ENCODE peak calls at places on chromosomes 1 and 21, in five cellular contexts. One of them, this sample, is unnamed.

GRCh38 chr1:64082459-64082858 is 121.0 kb upstream of the UBE2U start:
- DNase-seq in osteocyte: no peak
- DNase-seq in activated CD8-positive, alpha-beta memory T cell treated with anti-CD3 and anti-CD28 coated beads, Interleukin-2, amount 50 U/mL, for 4 hours: no peak
- DNase-seq in SW480: no peak
- DNase-seq in epithelial cell of esophagus: peak
- DNase-seq in this sample: no peak

GRCh38 chr1:193437785-193438184 is 251.4 kb upstream of the B3GALT2 start:
- DNase-seq in SW480: no peak
- DNase-seq in osteocyte: no peak
- DNase-seq in activated CD8-positive, alpha-beta memory T cell treated with anti-CD3 and anti-CD28 coated beads, Interleukin-2, amount 50 U/mL, for 4 hours: no peak
- DNase-seq in epithelial cell of esophagus: peak
- DNase-seq in this sample: no peak

GRCh38 chr1:233328661-233329498 is 1.4 kb downstream of the MAP3K21 start:
- DNase-seq in activated CD8-positive, alpha-beta memory T cell treated with anti-CD3 and anti-CD28 coated beads, Interleukin-2, amount 50 U/mL, for 4 hours: no peak
- DNase-seq in epithelial cell of esophagus: no peak
- DNase-seq in osteocyte: no peak
- DNase-seq in SW480: peak
- DNase-seq in this sample: no peak

GRCh38 chr1:171429137-171429536 is 56.2 kb upstream of the PRRC2C start:
- DNase-seq in activated CD8-positive, alpha-beta memory T cell treated with anti-CD3 and anti-CD28 coated beads, Interleukin-2, amount 50 U/mL, for 4 hours: no peak
- DNase-seq in SW480: no peak
- DNase-seq in epithelial cell of esophagus: no peak
- DNase-seq in osteocyte: no peak
- DNase-seq in this sample: no peak

GRCh38 chr1:198423701-198424100 is 116.8 kb downstream of the ATP6V1G3 start:
- DNase-seq in epithelial cell of esophagus: peak
- DNase-seq in osteocyte: no peak
- DNase-seq in activated CD8-positive, alpha-beta memory T cell treated with anti-CD3 and anti-CD28 coated beads, Interleukin-2, amount 50 U/mL, for 4 hours: no peak
- DNase-seq in SW480: no peak
- DNase-seq in this sample: no peak

GRCh38 chr1:225770586-225771248 is 6.9 kb upstream of the SRP9 start:
- DNase-seq in epithelial cell of esophagus: no peak
- DNase-seq in SW480: no peak
- DNase-seq in activated CD8-positive, alpha-beta memory T cell treated with anti-CD3 and anti-CD28 coated beads, Interleukin-2, amount 50 U/mL, for 4 hours: no peak
- DNase-seq in osteocyte: peak
- DNase-seq in this sample: no peak

GRCh38 chr1:232793944-232794343 is 11.3 kb upstream of the MAP10 start:
- DNase-seq in osteocyte: no peak
- DNase-seq in SW480: no peak
- DNase-seq in epithelial cell of esophagus: peak
- DNase-seq in activated CD8-positive, alpha-beta memory T cell treated with anti-CD3 and anti-CD28 coated beads, Interleukin-2, amount 50 U/mL, for 4 hours: no peak
- DNase-seq in this sample: no peak

GRCh38 chr1:9687876-9688582 is 36.5 kb downstream of the PIK3CD start:
- DNase-seq in activated CD8-positive, alpha-beta memory T cell treated with anti-CD3 and anti-CD28 coated beads, Interleukin-2, amount 50 U/mL, for 4 hours: no peak
- DNase-seq in osteocyte: no peak
- DNase-seq in SW480: no peak
- DNase-seq in epithelial cell of esophagus: peak
- DNase-seq in this sample: no peak

GRCh38 chr1:234608720-234609527 is 1.1 kb downstream of the IRF2BP2 start:
- DNase-seq in osteocyte: peak
- DNase-seq in epithelial cell of esophagus: peak
- DNase-seq in activated CD8-positive, alpha-beta memory T cell treated with anti-CD3 and anti-CD28 coated beads, Interleukin-2, amount 50 U/mL, for 4 hours: peak
- DNase-seq in SW480: no peak
- DNase-seq in this sample: no peak

GRCh38 chr1:214553142-214553710 is 1.8 kb upstream of the PTPN14 start:
- DNase-seq in activated CD8-positive, alpha-beta memory T cell treated with anti-CD3 and anti-CD28 coated beads, Interleukin-2, amount 50 U/mL, for 4 hours: no peak
- DNase-seq in SW480: no peak
- DNase-seq in epithelial cell of esophagus: no peak
- DNase-seq in osteocyte: no peak
- DNase-seq in this sample: no peak

GRCh38 chr1:30414086-30414850 is 309.1 kb downstream of the MATN1 start:
- DNase-seq in SW480: no peak
- DNase-seq in activated CD8-positive, alpha-beta memory T cell treated with anti-CD3 and anti-CD28 coated beads, Interleukin-2, amount 50 U/mL, for 4 hours: no peak
- DNase-seq in epithelial cell of esophagus: no peak
- DNase-seq in osteocyte: peak
- DNase-seq in this sample: no peak

GRCh38 chr1:6734579-6735397 is 33.2 kb upstream of the DNAJC11 start:
- DNase-seq in SW480: no peak
- DNase-seq in osteocyte: no peak
- DNase-seq in activated CD8-positive, alpha-beta memory T cell treated with anti-CD3 and anti-CD28 coated beads, Interleukin-2, amount 50 U/mL, for 4 hours: no peak
- DNase-seq in epithelial cell of esophagus: no peak
- DNase-seq in this sample: no peak

GRCh38 chr1:234322979-234323378 is 50.3 kb upstream of the COA6 start:
- DNase-seq in epithelial cell of esophagus: no peak
- DNase-seq in osteocyte: no peak
- DNase-seq in SW480: peak
- DNase-seq in activated CD8-positive, alpha-beta memory T cell treated with anti-CD3 and anti-CD28 coated beads, Interleukin-2, amount 50 U/mL, for 4 hours: peak
- DNase-seq in this sample: no peak

GRCh38 chr1:2650967-2651645 is 18.3 kb upstream of the MMEL1 start:
- DNase-seq in osteocyte: no peak
- DNase-seq in activated CD8-positive, alpha-beta memory T cell treated with anti-CD3 and anti-CD28 coated beads, Interleukin-2, amount 50 U/mL, for 4 hours: no peak
- DNase-seq in SW480: no peak
- DNase-seq in epithelial cell of esophagus: no peak
- DNase-seq in this sample: no peak

GRCh38 chr1:162906485-162906884 is 45.5 kb upstream of the CCDC190 start:
- DNase-seq in osteocyte: no peak
- DNase-seq in activated CD8-positive, alpha-beta memory T cell treated with anti-CD3 and anti-CD28 coated beads, Interleukin-2, amount 50 U/mL, for 4 hours: no peak
- DNase-seq in SW480: peak
- DNase-seq in epithelial cell of esophagus: no peak
- DNase-seq in this sample: no peak

GRCh38 chr21:44742418-44743153 is 31.2 kb upstream of the TSPEAR start:
- DNase-seq in osteocyte: no peak
- DNase-seq in epithelial cell of esophagus: peak
- DNase-seq in activated CD8-positive, alpha-beta memory T cell treated with anti-CD3 and anti-CD28 coated beads, Interleukin-2, amount 50 U/mL, for 4 hours: no peak
- DNase-seq in SW480: peak
- DNase-seq in this sample: no peak

GRCh38 chr1:16387201-16388185 is 20.5 kb downstream of the SZRD1 start:
- DNase-seq in osteocyte: no peak
- DNase-seq in epithelial cell of esophagus: no peak
- DNase-seq in activated CD8-positive, alpha-beta memory T cell treated with anti-CD3 and anti-CD28 coated beads, Interleukin-2, amount 50 U/mL, for 4 hours: no peak
- DNase-seq in SW480: no peak
- DNase-seq in this sample: no peak

GRCh38 chr1:191483997-191484396 is 674.3 kb upstream of the RGS18 start:
- DNase-seq in epithelial cell of esophagus: no peak
- DNase-seq in osteocyte: no peak
- DNase-seq in SW480: no peak
- DNase-seq in activated CD8-positive, alpha-beta memory T cell treated with anti-CD3 and anti-CD28 coated beads, Interleukin-2, amount 50 U/mL, for 4 hours: no peak
- DNase-seq in this sample: no peak

GRCh38 chr1:63691672-63692425 is 82.0 kb upstream of the ROR1 start:
- DNase-seq in activated CD8-positive, alpha-beta memory T cell treated with anti-CD3 and anti-CD28 coated beads, Interleukin-2, amount 50 U/mL, for 4 hours: no peak
- DNase-seq in SW480: peak
- DNase-seq in osteocyte: peak
- DNase-seq in epithelial cell of esophagus: peak
- DNase-seq in this sample: peak

GRCh38 chr1:8663915-8664331 is 153.5 kb downstream of the RERE start:
- DNase-seq in epithelial cell of esophagus: no peak
- DNase-seq in osteocyte: no peak
- DNase-seq in activated CD8-positive, alpha-beta memory T cell treated with anti-CD3 and anti-CD28 coated beads, Interleukin-2, amount 50 U/mL, for 4 hours: no peak
- DNase-seq in SW480: no peak
- DNase-seq in this sample: no peak

GRCh38 chr21:17612023-17612564 is 607 bp downstream of the BTG3 start:
- DNase-seq in activated CD8-positive, alpha-beta memory T cell treated with anti-CD3 and anti-CD28 coated beads, Interleukin-2, amount 50 U/mL, for 4 hours: peak
- DNase-seq in SW480: peak
- DNase-seq in epithelial cell of esophagus: peak
- DNase-seq in osteocyte: no peak
- DNase-seq in this sample: no peak

GRCh38 chr1:232142403-232143314 is 487.3 kb downstream of the SIPA1L2 start:
- DNase-seq in osteocyte: no peak
- DNase-seq in SW480: no peak
- DNase-seq in activated CD8-positive, alpha-beta memory T cell treated with anti-CD3 and anti-CD28 coated beads, Interleukin-2, amount 50 U/mL, for 4 hours: no peak
- DNase-seq in epithelial cell of esophagus: peak
- DNase-seq in this sample: no peak

GRCh38 chr1:24409535-24409934 is 4.0 kb downstream of the STPG1 start:
- DNase-seq in activated CD8-positive, alpha-beta memory T cell treated with anti-CD3 and anti-CD28 coated beads, Interleukin-2, amount 50 U/mL, for 4 hours: no peak
- DNase-seq in SW480: peak
- DNase-seq in osteocyte: no peak
- DNase-seq in epithelial cell of esophagus: peak
- DNase-seq in this sample: no peak

GRCh38 chr1:155307247-155307740 is 1.4 kb upstream of the FDPS start:
- DNase-seq in osteocyte: no peak
- DNase-seq in activated CD8-positive, alpha-beta memory T cell treated with anti-CD3 and anti-CD28 coated beads, Interleukin-2, amount 50 U/mL, for 4 hours: no peak
- DNase-seq in epithelial cell of esophagus: peak
- DNase-seq in SW480: peak
- DNase-seq in this sample: no peak

GRCh38 chr1:150110066-150110465 is 39.6 kb upstream of the PLEKHO1 start:
- DNase-seq in activated CD8-positive, alpha-beta memory T cell treated with anti-CD3 and anti-CD28 coated beads, Interleukin-2, amount 50 U/mL, for 4 hours: no peak
- DNase-seq in epithelial cell of esophagus: no peak
- DNase-seq in SW480: no peak
- DNase-seq in osteocyte: no peak
- DNase-seq in this sample: no peak

GRCh38 chr1:29709711-29710169 is 473.4 kb downstream of the PTPRU start:
- DNase-seq in osteocyte: no peak
- DNase-seq in SW480: peak
- DNase-seq in epithelial cell of esophagus: peak
- DNase-seq in activated CD8-positive, alpha-beta memory T cell treated with anti-CD3 and anti-CD28 coated beads, Interleukin-2, amount 50 U/mL, for 4 hours: no peak
- DNase-seq in this sample: no peak

This sample was measured in GM12891.